ENCODE peak calls at places on chromosomes 5 and 9, in four cellular contexts. W is WTC11, T is heart right ventricle, M is stomach. G is an unnamed sample.

GRCh38 chr5:97839338-97840081 is 656.5 kb upstream of the RIOK2 start:
- DNase-seq in W (no peak), T (no peak), M (no peak), G (no peak)

GRCh38 chr9:79651251-79651795 is 79.6 kb downstream of the TLE4 start:
- DNase-seq in W (no peak), T (no peak), M (no peak), G (peak)

GRCh38 chr5:139765409-139766217 is 30.0 kb upstream of the PSD2 start:
- DNase-seq in W (peak), T (peak), M (peak), G (peak)

GRCh38 chr5:176541338-176542134 is 4.3 kb upstream of the RNF44 start:
- DNase-seq in W (peak), T (no peak), M (peak), G (peak)

GRCh38 chr9:113468716-113469448 is 5.4 kb downstream of the RGS3 start:
- DNase-seq in W (no peak), T (peak), M (no peak), G (peak)

GRCh38 chr5:135437796-135438560 is 9.2 kb downstream of the DCANP1 start:
- DNase-seq in W (no peak), T (peak), M (peak), G (peak)

GRCh38 chr9:112971415-112971814 is 40.6 kb downstream of the ZNF883 start:
- DNase-seq in W (peak), T (no peak), M (no peak), G (peak)

GRCh38 chr9:15485836-15486678 is 24.7 kb downstream of the PSIP1 start:
- DNase-seq in W (no peak), T (no peak), M (no peak), G (no peak)

GRCh38 chr9:134175291-134175807 is 11.0 kb upstream of the RNU6ATAC start:
- DNase-seq in W (peak), T (no peak), M (no peak), G (no peak)

GRCh38 chr9:132283863-132284262 is 70.9 kb downstream of the SETX start:
- DNase-seq in W (no peak), T (no peak), M (no peak), G (no peak)

GRCh38 chr9:614421-614820 is 227.1 kb upstream of the DMRT1 start:
- DNase-seq in W (no peak), T (peak), M (no peak), G (peak)

GRCh38 chr5:103801681-103802080 is 239.1 kb upstream of the NUDT12 start:
- DNase-seq in W (no peak), T (no peak), M (no peak), G (no peak)

GRCh38 chr9:91395553-91396470 is 27.8 kb downstream of the NFIL3 start:
- DNase-seq in W (no peak), T (no peak), M (no peak), G (no peak)

GRCh38 chr5:158140120-158140778 is 281.3 kb upstream of the CLINT1 start:
- DNase-seq in W (no peak), T (peak), M (no peak), G (no peak)

GRCh38 chr9:3525836-3526165 is at the start of gene RFX3:
- DNase-seq in W (peak), T (peak), M (peak), G (peak)

GRCh38 chr5:170861855-170862766 is at the start of gene RANBP17:
- DNase-seq in W (peak), T (peak), M (peak), G (peak)

GRCh38 chr5:81207009-81207408 is 26.1 kb upstream of the CKMT2 start:
- DNase-seq in W (peak), T (no peak), M (no peak), G (no peak)

GRCh38 chr5:124438390-124439380 is 307.8 kb downstream of the ZNF608 start:
- DNase-seq in W (peak), T (no peak), M (no peak), G (no peak)

GRCh38 chr5:131630963-131631350 is 4.1 kb downstream of the RAPGEF6 start:
- DNase-seq in W (no peak), T (no peak), M (no peak), G (no peak)

GRCh38 chr9:132740526-132741309 is 70.5 kb downstream of the GTF3C4 start:
- DNase-seq in W (no peak), T (no peak), M (no peak), G (no peak)

GRCh38 chr9:96192710-96193109 is 109.3 kb downstream of the HSD17B3 start:
- DNase-seq in W (no peak), T (no peak), M (no peak), G (no peak)

GRCh38 chr9:127968717-127969383 is 11.9 kb downstream of the EEIG1 start:
- DNase-seq in W (no peak), T (peak), M (peak), G (peak)

GRCh38 chr5:113199122-113199905 is 222.7 kb downstream of the DCP2 start:
- DNase-seq in W (no peak), T (no peak), M (no peak), G (no peak)

GRCh38 chr9:129146441-129146933 is 31.6 kb downstream of the IER5L start:
- DNase-seq in W (no peak), T (no peak), M (no peak), G (peak)

GRCh38 chr5:116600876-116601275 is 26.3 kb upstream of the SEMA6A start:
- DNase-seq in W (no peak), T (no peak), M (no peak), G (no peak)

GRCh38 chr5:100609594-100609993 is 74.4 kb downstream of the FAM174A start:
- DNase-seq in W (no peak), T (no peak), M (no peak), G (no peak)

GRCh38 chr9:110257097-110257955 is 1.0 kb upstream of the TXN start:
- DNase-seq in W (no peak), T (peak), M (peak), G (peak)

GRCh38 chr5:120465281-120465961 is 1.3 kb downstream of the PRR16 start:
- DNase-seq in W (peak), T (peak), M (no peak), G (peak)

GRCh38 chr9:88829276-88829675 is 162.0 kb upstream of the S1PR3 start:
- DNase-seq in W (no peak), T (no peak), M (no peak), G (no peak)

GRCh38 chr5:152349683-152350526 is 55.2 kb downstream of the NMUR2 start:
- DNase-seq in W (peak), T (peak), M (peak), G (peak)

GRCh38 chr5:79495311-79495710 is 18.6 kb downstream of the HOMER1 start:
- DNase-seq in W (no peak), T (no peak), M (no peak), G (peak)

GRCh38 chr9:133935328-133936040 is 56.6 kb downstream of the VAV2 start:
- DNase-seq in W (no peak), T (peak), M (peak), G (peak)

GRCh38 chr5:142769251-142769792 is 855 bp upstream of the ARHGAP26 start:
- DNase-seq in W (no peak), T (no peak), M (no peak), G (no peak)

GRCh38 chr5:142770650-142771609 is 753 bp downstream of the ARHGAP26 start:
- DNase-seq in W (peak), T (peak), M (peak), G (peak)

GRCh38 chr5:142772766-142773293 is 2.7 kb downstream of the ARHGAP26 start:
- DNase-seq in W (no peak), T (no peak), M (no peak), G (no peak)

GRCh38 chr5:142767925-142768324 is 2.3 kb upstream of the ARHGAP26 start:
- DNase-seq in W (no peak), T (no peak), M (no peak), G (no peak)

DNA sequence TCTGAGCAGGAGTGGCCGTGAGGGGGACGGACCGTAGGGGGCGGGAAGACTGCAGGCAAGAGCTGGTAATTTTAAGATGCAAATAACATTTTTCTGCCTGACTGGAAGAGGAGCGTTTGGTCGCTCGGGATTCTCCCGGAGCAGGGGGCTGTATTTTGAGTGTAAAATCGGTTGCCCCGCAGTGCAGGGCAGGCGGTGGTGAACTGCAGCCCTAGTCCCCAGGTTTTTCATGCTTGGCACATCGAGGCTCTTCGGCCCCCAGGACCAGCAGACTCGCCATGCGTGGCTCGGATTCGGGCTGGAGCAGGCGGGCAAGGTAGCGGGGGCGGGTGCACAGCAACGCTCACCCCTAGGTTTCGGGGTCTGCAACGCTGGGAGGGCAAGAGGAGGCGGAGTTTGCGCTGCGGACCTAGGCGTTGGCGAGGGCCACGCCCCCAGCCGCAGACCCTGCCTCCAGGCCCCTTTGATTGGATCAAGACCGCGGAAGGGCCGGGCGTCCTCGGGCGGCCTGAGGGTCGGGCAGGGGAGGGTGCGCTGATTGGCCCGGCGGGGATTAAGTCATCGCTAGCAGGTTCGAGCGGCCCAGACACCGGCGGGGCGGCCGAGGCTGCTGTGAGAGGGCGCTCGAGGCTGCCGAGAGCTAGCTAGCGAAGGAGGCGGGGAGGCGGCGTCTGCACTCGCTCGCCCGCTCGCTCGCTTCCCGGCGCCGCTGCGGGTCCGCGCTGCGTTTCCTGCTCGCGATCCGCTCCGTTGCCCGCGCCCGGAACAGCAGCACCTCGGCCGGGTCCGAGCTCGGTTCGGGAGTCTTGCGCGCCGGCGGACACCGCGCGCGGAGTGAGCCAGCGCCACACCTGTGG is at the start of gene ARHGAP26:
- DNase-seq in W (peak), T (peak), M (peak), G (peak)
- TF ChIP-seq CTCF in W (no peak), T (no peak), M (peak), G (peak)

GRCh38 chr5:150302301-150303069 is at the start of gene ARSI:
- DNase-seq in W (peak), T (peak), M (no peak), G (no peak)
- TF ChIP-seq CTCF in W (no peak), T (no peak), M (no peak), G (no peak)

GRCh38 chr9:117714282-117714681 is 10.1 kb downstream of the TLR4 start:
- DNase-seq in W (peak), T (no peak), M (no peak), G (no peak)
- TF ChIP-seq CTCF in W (no peak), T (no peak), M (no peak), G (no peak)

GRCh38 chr9:114879165-114879564 is 51.2 kb downstream of the TNFSF8 start:
- DNase-seq in W (no peak), T (no peak), M (no peak), G (no peak)
- TF ChIP-seq CTCF in W (no peak), T (no peak), M (no peak), G (no peak)

GRCh38 chr5:72556351-72557146 is 49.3 kb upstream of the ZNF366 start:
- DNase-seq in W (peak), T (peak), M (peak), G (peak)
- TF ChIP-seq CTCF in W (peak), T (no peak), M (no peak), G (no peak)

DNA sequence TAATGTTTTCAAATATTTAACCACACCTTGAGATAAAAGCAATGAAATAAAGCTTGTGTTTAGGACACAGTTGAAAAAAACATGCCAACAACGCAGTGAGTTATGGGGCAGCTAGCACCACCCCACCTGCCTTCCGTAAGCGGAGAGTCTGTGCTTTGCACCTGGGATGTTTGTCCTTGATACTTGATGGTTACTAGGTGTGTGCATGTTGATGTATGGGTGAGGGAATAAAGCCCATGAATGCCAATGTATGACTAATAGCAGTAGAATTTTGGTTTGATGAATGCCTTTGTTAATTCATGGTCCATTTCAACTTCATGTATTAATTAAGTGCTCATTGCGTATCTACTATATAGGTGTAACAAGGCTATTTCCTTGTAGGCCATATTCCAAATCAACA is 74.0 kb downstream of the PCSK5 start:
- DNase-seq in W (no peak), T (no peak), M (no peak), G (no peak)
- TF ChIP-seq CTCF in W (no peak), T (no peak), M (no peak), G (no peak)

DNA sequence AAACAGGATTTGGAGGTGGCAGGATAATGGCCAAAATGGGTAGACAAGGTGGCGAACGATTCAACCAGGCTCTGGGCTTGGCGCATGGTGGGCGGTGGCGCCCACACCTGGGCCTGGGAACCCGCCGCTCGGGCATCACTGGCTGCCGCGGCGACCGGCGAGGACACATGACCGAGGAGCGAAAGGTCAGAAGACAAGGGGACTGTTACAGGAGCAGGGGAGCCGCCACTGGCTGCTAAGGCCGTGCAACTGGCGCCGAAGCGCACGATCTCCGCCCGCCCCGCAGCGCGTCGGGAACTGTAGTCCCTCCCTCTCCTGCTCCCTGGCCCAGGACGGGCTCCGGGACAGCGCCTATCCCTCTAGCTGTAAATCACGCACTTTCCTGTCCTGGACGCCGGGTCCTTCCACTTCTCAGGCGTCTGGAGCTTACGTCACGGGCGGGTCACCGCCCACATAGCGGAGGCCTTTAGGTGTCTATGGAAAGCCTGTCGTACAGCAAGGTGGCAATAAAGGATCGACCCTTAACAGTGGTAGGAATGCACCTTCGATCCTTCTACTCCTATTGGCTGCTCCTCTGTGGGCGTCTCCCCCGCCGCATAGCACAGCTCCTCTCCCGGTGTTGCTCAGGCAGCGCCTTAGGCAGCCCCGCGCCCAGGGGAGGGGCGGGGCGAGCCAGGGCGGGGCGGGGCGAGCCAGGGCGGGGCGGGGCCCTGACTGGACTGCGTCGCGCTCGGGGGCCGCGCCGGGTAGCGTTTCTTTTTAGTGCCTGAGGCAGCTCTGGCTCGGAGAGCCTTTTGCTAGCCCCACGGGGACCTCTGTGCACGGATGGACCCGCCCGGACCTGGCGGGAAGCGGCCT is at the start of gene ICE1:
- DNase-seq in W (peak), T (peak), M (peak), G (peak)
- TF ChIP-seq CTCF in W (no peak), T (no peak), M (no peak), G (no peak)

GRCh38 chr5:43486353-43486752 is 2.7 kb upstream of the TMEM267 start:
- DNase-seq in W (no peak), T (no peak), M (no peak), G (no peak)

GRCh38 chr5:43483210-43484048 is at the start of gene TMEM267:
- DNase-seq in W (peak), T (peak), M (peak), G (peak)

GRCh38 chr5:43484049-43484849 is 584 bp upstream of the TMEM267 start:
- DNase-seq in W (peak), T (peak), M (peak), G (peak)

GRCh38 chr5:43482490-43483064 is 1.1 kb downstream of the TMEM267 start:
- DNase-seq in W (no peak), T (no peak), M (no peak), G (no peak)

GRCh38 chr5:43485406-43485805 is 1.7 kb upstream of the TMEM267 start:
- DNase-seq in W (no peak), T (no peak), M (no peak), G (no peak)
- TF ChIP-seq CTCF in W (no peak), T (no peak), M (no peak), G (no peak)

GRCh38 chr5:7805379-7805778 is 45.6 kb downstream of the CFAP90 start:
- DNase-seq in W (no peak), T (no peak), M (no peak), G (no peak)
- TF ChIP-seq CTCF in W (no peak), T (no peak), M (no peak), G (no peak)

GRCh38 chr5:132653716-132654115 is 4.3 kb upstream of the IL13 start:
- DNase-seq in W (no peak), T (no peak), M (peak), G (no peak)
- TF ChIP-seq CTCF in W (no peak), T (no peak), M (no peak), G (no peak)